ENCODE peak calls at places on chromosomes 2 and 18, in ten cellular contexts. One of them, this sample, is unnamed.

GRCh38 chr18:54284967-54285785 is 15.9 kb downstream of the POLI start:
- DNase-seq in ACHN: peak
- DNase-seq in T-helper 2 cell: peak
- DNase-seq in activated CD4-positive, alpha-beta T cell treated with anti-CD3 and anti-CD28 coated beads, Interleukin-2, amount 10 ng/mL, durations not matched to agents 24 days and 14 days: peak
- DNase-seq in right cardiac atrium: peak
- DNase-seq in NCI-H748 treated with DMSO at 0.1 percent for 48 hours: no peak
- DNase-seq in stimulated activated CD8-positive, alpha-beta memory T cell treated with anti-CD3 and anti-CD28 coated beads, Interleukin-15, amount 100 ng/mL, for 24 hours: no peak
- DNase-seq in breast epithelium: no peak
- DNase-seq in smooth muscle cell of the brain vasculature: no peak
- DNase-seq in stimulated activated CD4-positive, alpha-beta T cell treated with anti-CD3 and anti-CD28 coated beads, Interleukin-2, amount 100 ng/mL, for 48 hours: peak
- DNase-seq in this sample: no peak

GRCh38 chr2:144774786-144775185 is 254.9 kb upstream of the ZEB2 start:
- DNase-seq in smooth muscle cell of the brain vasculature: no peak
- DNase-seq in T-helper 2 cell: no peak
- DNase-seq in stimulated activated CD4-positive, alpha-beta T cell treated with anti-CD3 and anti-CD28 coated beads, Interleukin-2, amount 100 ng/mL, for 48 hours: no peak
- DNase-seq in breast epithelium: no peak
- DNase-seq in right cardiac atrium: no peak
- DNase-seq in stimulated activated CD8-positive, alpha-beta memory T cell treated with anti-CD3 and anti-CD28 coated beads, Interleukin-15, amount 100 ng/mL, for 24 hours: no peak
- DNase-seq in activated CD4-positive, alpha-beta T cell treated with anti-CD3 and anti-CD28 coated beads, Interleukin-2, amount 10 ng/mL, durations not matched to agents 24 days and 14 days: no peak
- DNase-seq in ACHN: no peak
- DNase-seq in NCI-H748 treated with DMSO at 0.1 percent for 48 hours: no peak
- DNase-seq in this sample: no peak

GRCh38 chr2:4269885-4270284 is 566.5 kb downstream of the DCDC2C start:
- DNase-seq in breast epithelium: no peak
- DNase-seq in stimulated activated CD8-positive, alpha-beta memory T cell treated with anti-CD3 and anti-CD28 coated beads, Interleukin-15, amount 100 ng/mL, for 24 hours: no peak
- DNase-seq in activated CD4-positive, alpha-beta T cell treated with anti-CD3 and anti-CD28 coated beads, Interleukin-2, amount 10 ng/mL, durations not matched to agents 24 days and 14 days: no peak
- DNase-seq in NCI-H748 treated with DMSO at 0.1 percent for 48 hours: no peak
- DNase-seq in stimulated activated CD4-positive, alpha-beta T cell treated with anti-CD3 and anti-CD28 coated beads, Interleukin-2, amount 100 ng/mL, for 48 hours: no peak
- DNase-seq in T-helper 2 cell: no peak
- DNase-seq in smooth muscle cell of the brain vasculature: no peak
- DNase-seq in right cardiac atrium: no peak
- DNase-seq in ACHN: no peak
- DNase-seq in this sample: no peak

GRCh38 chr2:240956161-240956934 is 42.1 kb upstream of the SNED1 start:
- DNase-seq in NCI-H748 treated with DMSO at 0.1 percent for 48 hours: no peak
- DNase-seq in stimulated activated CD8-positive, alpha-beta memory T cell treated with anti-CD3 and anti-CD28 coated beads, Interleukin-15, amount 100 ng/mL, for 24 hours: no peak
- DNase-seq in activated CD4-positive, alpha-beta T cell treated with anti-CD3 and anti-CD28 coated beads, Interleukin-2, amount 10 ng/mL, durations not matched to agents 24 days and 14 days: no peak
- DNase-seq in ACHN: no peak
- DNase-seq in right cardiac atrium: peak
- DNase-seq in T-helper 2 cell: no peak
- DNase-seq in smooth muscle cell of the brain vasculature: no peak
- DNase-seq in breast epithelium: peak
- DNase-seq in stimulated activated CD4-positive, alpha-beta T cell treated with anti-CD3 and anti-CD28 coated beads, Interleukin-2, amount 100 ng/mL, for 48 hours: no peak
- DNase-seq in this sample: no peak

GRCh38 chr2:117179405-117179804 is 635.1 kb upstream of the DDX18 start:
- DNase-seq in ACHN: no peak
- DNase-seq in stimulated activated CD8-positive, alpha-beta memory T cell treated with anti-CD3 and anti-CD28 coated beads, Interleukin-15, amount 100 ng/mL, for 24 hours: no peak
- DNase-seq in NCI-H748 treated with DMSO at 0.1 percent for 48 hours: no peak
- DNase-seq in stimulated activated CD4-positive, alpha-beta T cell treated with anti-CD3 and anti-CD28 coated beads, Interleukin-2, amount 100 ng/mL, for 48 hours: no peak
- DNase-seq in smooth muscle cell of the brain vasculature: no peak
- DNase-seq in breast epithelium: no peak
- DNase-seq in right cardiac atrium: no peak
- DNase-seq in activated CD4-positive, alpha-beta T cell treated with anti-CD3 and anti-CD28 coated beads, Interleukin-2, amount 10 ng/mL, durations not matched to agents 24 days and 14 days: no peak
- DNase-seq in T-helper 2 cell: no peak
- DNase-seq in this sample: no peak

GRCh38 chr2:208254871-208255556 is at the start of gene IDH1:
- DNase-seq in breast epithelium: peak
- DNase-seq in ACHN: peak
- DNase-seq in NCI-H748 treated with DMSO at 0.1 percent for 48 hours: peak
- DNase-seq in right cardiac atrium: peak
- DNase-seq in stimulated activated CD8-positive, alpha-beta memory T cell treated with anti-CD3 and anti-CD28 coated beads, Interleukin-15, amount 100 ng/mL, for 24 hours: peak
- DNase-seq in activated CD4-positive, alpha-beta T cell treated with anti-CD3 and anti-CD28 coated beads, Interleukin-2, amount 10 ng/mL, durations not matched to agents 24 days and 14 days: peak
- DNase-seq in smooth muscle cell of the brain vasculature: peak
- DNase-seq in T-helper 2 cell: peak
- DNase-seq in stimulated activated CD4-positive, alpha-beta T cell treated with anti-CD3 and anti-CD28 coated beads, Interleukin-2, amount 100 ng/mL, for 48 hours: peak
- DNase-seq in this sample: peak

GRCh38 chr2:20369366-20369765 is 18.7 kb upstream of the PUM2 start:
- DNase-seq in stimulated activated CD8-positive, alpha-beta memory T cell treated with anti-CD3 and anti-CD28 coated beads, Interleukin-15, amount 100 ng/mL, for 24 hours: no peak
- DNase-seq in right cardiac atrium: no peak
- DNase-seq in breast epithelium: no peak
- DNase-seq in activated CD4-positive, alpha-beta T cell treated with anti-CD3 and anti-CD28 coated beads, Interleukin-2, amount 10 ng/mL, durations not matched to agents 24 days and 14 days: no peak
- DNase-seq in NCI-H748 treated with DMSO at 0.1 percent for 48 hours: no peak
- DNase-seq in T-helper 2 cell: no peak
- DNase-seq in smooth muscle cell of the brain vasculature: no peak
- DNase-seq in stimulated activated CD4-positive, alpha-beta T cell treated with anti-CD3 and anti-CD28 coated beads, Interleukin-2, amount 100 ng/mL, for 48 hours: no peak
- DNase-seq in ACHN: no peak
- DNase-seq in this sample: no peak

GRCh38 chr2:199057936-199058335 is 399.8 kb downstream of the SATB2 start:
- DNase-seq in activated CD4-positive, alpha-beta T cell treated with anti-CD3 and anti-CD28 coated beads, Interleukin-2, amount 10 ng/mL, durations not matched to agents 24 days and 14 days: no peak
- DNase-seq in T-helper 2 cell: no peak
- DNase-seq in stimulated activated CD4-positive, alpha-beta T cell treated with anti-CD3 and anti-CD28 coated beads, Interleukin-2, amount 100 ng/mL, for 48 hours: no peak
- DNase-seq in stimulated activated CD8-positive, alpha-beta memory T cell treated with anti-CD3 and anti-CD28 coated beads, Interleukin-15, amount 100 ng/mL, for 24 hours: no peak
- DNase-seq in smooth muscle cell of the brain vasculature: no peak
- DNase-seq in breast epithelium: no peak
- DNase-seq in right cardiac atrium: no peak
- DNase-seq in NCI-H748 treated with DMSO at 0.1 percent for 48 hours: no peak
- DNase-seq in ACHN: no peak
- DNase-seq in this sample: no peak

GRCh38 chr18:59725177-59725576 is 28.0 kb upstream of the CCBE1 start:
- DNase-seq in activated CD4-positive, alpha-beta T cell treated with anti-CD3 and anti-CD28 coated beads, Interleukin-2, amount 10 ng/mL, durations not matched to agents 24 days and 14 days: no peak
- DNase-seq in stimulated activated CD4-positive, alpha-beta T cell treated with anti-CD3 and anti-CD28 coated beads, Interleukin-2, amount 100 ng/mL, for 48 hours: no peak
- DNase-seq in right cardiac atrium: no peak
- DNase-seq in smooth muscle cell of the brain vasculature: no peak
- DNase-seq in ACHN: no peak
- DNase-seq in stimulated activated CD8-positive, alpha-beta memory T cell treated with anti-CD3 and anti-CD28 coated beads, Interleukin-15, amount 100 ng/mL, for 24 hours: no peak
- DNase-seq in T-helper 2 cell: no peak
- DNase-seq in breast epithelium: no peak
- DNase-seq in NCI-H748 treated with DMSO at 0.1 percent for 48 hours: no peak
- DNase-seq in this sample: no peak

GRCh38 chr2:54409752-54410151 is 46.4 kb upstream of the SPTBN1 start:
- DNase-seq in ACHN: no peak
- DNase-seq in NCI-H748 treated with DMSO at 0.1 percent for 48 hours: peak
- DNase-seq in T-helper 2 cell: no peak
- DNase-seq in smooth muscle cell of the brain vasculature: no peak
- DNase-seq in activated CD4-positive, alpha-beta T cell treated with anti-CD3 and anti-CD28 coated beads, Interleukin-2, amount 10 ng/mL, durations not matched to agents 24 days and 14 days: no peak
- DNase-seq in stimulated activated CD4-positive, alpha-beta T cell treated with anti-CD3 and anti-CD28 coated beads, Interleukin-2, amount 100 ng/mL, for 48 hours: no peak
- DNase-seq in right cardiac atrium: no peak
- DNase-seq in stimulated activated CD8-positive, alpha-beta memory T cell treated with anti-CD3 and anti-CD28 coated beads, Interleukin-15, amount 100 ng/mL, for 24 hours: no peak
- DNase-seq in breast epithelium: no peak
- DNase-seq in this sample: no peak